ENCODE peak calls at places on chromosomes 1 and 21, in ten cellular contexts. X is ovary, R is left lung, O is testis, A is Caco-2, B is A549, D is PC-3, V is SK-N-SH, N is colonic mucosa, I is upper lobe of right lung. Q is an unnamed sample. For H3K4me1, the result is how much of the 10 kb centered on the place peaks cover.

GRCh38 chr1:166351676-166352075 is 184.9 kb upstream of the FAM78B start:
- DNase-seq in X (no peak), R (no peak), O (no peak), A (no peak), B (no peak), D (no peak), V (no peak), N (no peak), I (no peak), Q (no peak)

GRCh38 chr1:91724231-91724630 is 161.7 kb downstream of the TGFBR3 start:
- DNase-seq in X (no peak), R (no peak), O (no peak), A (no peak), B (no peak), D (no peak), V (no peak), N (no peak), I (no peak), Q (no peak)

GRCh38 chr1:11528636-11529121 is 49.7 kb downstream of the DISP3 start:
- DNase-seq in X (no peak), R (no peak), O (no peak), A (no peak), B (no peak), D (no peak), V (no peak), N (no peak), I (peak), Q (no peak)

GRCh38 chr1:119467219-119467618 is 39.8 kb upstream of the HSD3B1 start:
- DNase-seq in X (no peak), R (no peak), O (no peak), A (no peak), B (no peak), D (no peak), V (no peak), N (no peak), I (no peak), Q (no peak)

GRCh38 chr1:177983824-177984528 is 14.1 kb upstream of the SEC16B start:
- DNase-seq in X (peak), R (peak), O (peak), A (no peak), B (peak), D (peak), V (peak), N (peak), I (no peak), Q (peak)

GRCh38 chr1:227776277-227776676 is 39.2 kb upstream of the PRSS38 start:
- DNase-seq in X (peak), R (no peak), O (no peak), A (no peak), B (no peak), D (peak), V (no peak), N (no peak), I (peak), Q (peak)

GRCh38 chr1:68321084-68321685 is 88.9 kb upstream of the WLS start:
- DNase-seq in X (peak), R (peak), O (peak), A (peak), B (peak), D (peak), V (peak), N (peak), I (peak), Q (peak)

GRCh38 chr1:199667079-199667478 is 360.4 kb upstream of the NR5A2 start:
- DNase-seq in X (no peak), R (peak), O (no peak), A (no peak), B (no peak), D (no peak), V (no peak), N (no peak), I (peak), Q (no peak)

GRCh38 chr1:213051881-213052202 is 801 bp downstream of the RPS6KC1 start:
- DNase-seq in X (no peak), R (no peak), O (no peak), A (no peak), B (no peak), D (no peak), V (no peak), N (no peak), I (no peak), Q (no peak)

GRCh38 chr1:209704584-209704983 is at the start of gene HSD11B1:
- DNase-seq in X (peak), R (peak), O (peak), A (no peak), B (no peak), D (no peak), V (no peak), N (peak), I (peak), Q (peak)

GRCh38 chr1:232334811-232335210 is 295.1 kb downstream of the SIPA1L2 start:
- DNase-seq in X (no peak), R (no peak), O (no peak), A (no peak), B (no peak), D (peak), V (no peak), N (no peak), I (no peak), Q (no peak)

GRCh38 chr1:241610056-241610815 is 29.9 kb downstream of the CHML start:
- DNase-seq in X (no peak), R (no peak), O (peak), A (no peak), B (peak), D (peak), V (peak), N (peak), I (no peak), Q (no peak)

GRCh38 chr21:40840441-40840840 is 6.5 kb downstream of the DSCAM start:
- DNase-seq in X (no peak), R (no peak), O (no peak), A (no peak), B (no peak), D (no peak), V (no peak), N (no peak), I (no peak), Q (no peak)

GRCh38 chr1:175824079-175824478 is 80.7 kb upstream of the TNR start:
- DNase-seq in X (no peak), R (no peak), O (peak), A (no peak), B (peak), D (peak), V (no peak), N (no peak), I (no peak), Q (no peak)

GRCh38 chr1:46556822-46557221 is 5.4 kb upstream of the KNCN start:
- DNase-seq in X (no peak), R (no peak), O (no peak), A (no peak), B (peak), D (peak), V (no peak), N (no peak), I (peak), Q (no peak)

GRCh38 chr1:10973552-10973951 is 38.9 kb upstream of the TARDBP start:
- DNase-seq in X (peak), R (no peak), O (peak), A (no peak), B (no peak), D (no peak), V (no peak), N (no peak), I (no peak), Q (no peak)

GRCh38 chr1:9439074-9439761 is 100.0 kb upstream of the SLC25A33 start:
- DNase-seq in X (no peak), R (no peak), O (no peak), A (no peak), B (peak), D (no peak), V (no peak), N (peak), I (no peak), Q (no peak)

GRCh38 chr1:200660719-200661118 is 9.0 kb downstream of the DDX59 start:
- DNase-seq in X (peak), R (no peak), O (no peak), A (no peak), B (no peak), D (no peak), V (no peak), N (no peak), I (no peak), Q (peak)

GRCh38 chr21:33478858-33479678 is 706 bp downstream of the TMEM50B start:
- DNase-seq in X (peak), R (peak), O (peak), A (peak), B (peak), D (peak), V (peak), N (peak), I (peak), Q (peak)

GRCh38 chr1:209590405-209590804 is 6.9 kb downstream of the CAMK1G start:
- DNase-seq in X (peak), R (no peak), O (peak), A (no peak), B (peak), D (no peak), V (peak), N (no peak), I (no peak), Q (no peak)

GRCh38 chr1:152745289-152745704 is 12.5 kb upstream of the KPRP start:
- DNase-seq in X (no peak), R (no peak), O (no peak), A (no peak), B (peak), D (peak), V (no peak), N (no peak), I (no peak), Q (no peak)

GRCh38 chr1:54297596-54298283 is 97.8 kb downstream of the MRPL37 start:
- DNase-seq in X (no peak), R (no peak), O (peak), A (no peak), B (no peak), D (no peak), V (peak), N (peak), I (no peak), Q (no peak)

GRCh38 chr1:113388621-113389355 is 1.5 kb upstream of the MAGI3 start:
- DNase-seq in X (no peak), R (no peak), O (no peak), A (peak), B (peak), D (peak), V (peak), N (peak), I (no peak), Q (no peak)

GRCh38 chr21:38668067-38668466 is 137.7 kb upstream of the ETS2 start:
- DNase-seq in X (no peak), R (no peak), O (no peak), A (no peak), B (no peak), D (no peak), V (no peak), N (no peak), I (no peak), Q (no peak)

GRCh38 chr1:205599667-205600042 is 32.2 kb downstream of the ELK4 start:
- DNase-seq in X (no peak), R (no peak), O (no peak), A (no peak), B (no peak), D (no peak), V (no peak), N (no peak), I (no peak), Q (no peak)

GRCh38 chr21:45029298-45029967 is 44.9 kb upstream of the ADARB1 start:
- DNase-seq in X (no peak), R (no peak), O (no peak), A (no peak), B (no peak), D (no peak), V (peak), N (no peak), I (no peak), Q (peak)

GRCh38 chr1:235450886-235451457 is 53.3 kb downstream of the B3GALNT2 start:
- DNase-seq in X (no peak), R (no peak), O (no peak), A (no peak), B (no peak), D (no peak), V (no peak), N (no peak), I (no peak), Q (no peak)

GRCh38 chr1:33974147-33974546 is 110.3 kb downstream of the HMGB4 start:
- DNase-seq in X (no peak), R (no peak), O (peak), A (no peak), B (no peak), D (no peak), V (no peak), N (no peak), I (no peak), Q (peak)

GRCh38 chr1:159924791-159925712 is at the start of gene TAGLN2:
- DNase-seq in X (peak), R (peak), O (peak), A (peak), B (peak), D (peak), V (peak), N (peak), I (peak), Q (peak)

GRCh38 chr1:111227434-111227833 is at the start of gene CHI3L2:
- DNase-seq in X (no peak), R (no peak), O (no peak), A (no peak), B (no peak), D (no peak), V (no peak), N (no peak), I (no peak), Q (peak)

GRCh38 chr1:109466100-109466439 is 276 bp upstream of the SYPL2 start:
- DNase-seq in X (no peak), R (no peak), O (no peak), A (no peak), B (no peak), D (no peak), V (no peak), N (no peak), I (no peak), Q (no peak)

GRCh38 chr1:246622035-246622652 is 55.9 kb downstream of the CNST start:
- DNase-seq in X (no peak), R (no peak), O (no peak), A (no peak), B (no peak), D (no peak), V (peak), N (peak), I (no peak), Q (no peak)

GRCh38 chr1:156704930-156705320 is 458 bp downstream of the CRABP2 start:
- DNase-seq in X (peak), R (peak), O (no peak), A (no peak), B (peak), D (peak), V (no peak), N (peak), I (no peak), Q (peak)

GRCh38 chr1:69201716-69202115 is 366.0 kb upstream of the LRRC7 start:
- DNase-seq in X (no peak), R (no peak), O (no peak), A (no peak), B (no peak), D (no peak), V (no peak), N (no peak), I (no peak), Q (no peak)

GRCh38 chr1:87902830-87903614 is 574.3 kb downstream of the LMO4 start:
- DNase-seq in X (no peak), R (peak), O (no peak), A (peak), B (peak), D (peak), V (no peak), N (peak), I (no peak), Q (no peak)

GRCh38 chr1:234260578-234260977 is 112.7 kb upstream of the COA6 start:
- DNase-seq in X (no peak), R (no peak), O (no peak), A (no peak), B (no peak), D (peak), V (no peak), N (no peak), I (no peak), Q (no peak)

GRCh38 chr1:245894843-245895242 is 612.2 kb downstream of the SMYD3 start:
- DNase-seq in X (no peak), R (no peak), O (peak), A (no peak), B (no peak), D (no peak), V (no peak), N (peak), I (no peak), Q (no peak)

GRCh38 chr1:22889213-22889827 is 83.3 kb downstream of the LACTBL1 start:
- DNase-seq in X (no peak), R (no peak), O (peak), A (no peak), B (peak), D (peak), V (peak), N (no peak), I (no peak), Q (no peak)

GRCh38 chr21:9759972-9760371 is 761.4 kb upstream of the TPTE start:
- DNase-seq in X (no peak), R (no peak), O (peak), A (no peak), B (no peak), D (no peak), V (no peak), N (no peak), I (no peak), Q (no peak)

GRCh38 chr1:117633068-117633345 is 27.2 kb downstream of the TENT5C start:
- DNase-seq in X (no peak), R (no peak), O (no peak), A (no peak), B (no peak), D (no peak), V (no peak), N (no peak), I (no peak), Q (no peak)

GRCh38 chr1:117631361-117631760 is 25.5 kb downstream of the TENT5C start:
- DNase-seq in X (no peak), R (no peak), O (no peak), A (no peak), B (no peak), D (peak), V (no peak), N (no peak), I (no peak), Q (no peak)

GRCh38 chr1:117630423-117630998 is 24.7 kb downstream of the TENT5C start:
- DNase-seq in X (no peak), R (peak), O (no peak), A (no peak), B (no peak), D (peak), V (no peak), N (no peak), I (peak), Q (no peak)

GRCh38 chr1:117632269-117633067 is 26.6 kb downstream of the TENT5C start:
- DNase-seq in X (no peak), R (peak), O (no peak), A (no peak), B (no peak), D (peak), V (no peak), N (no peak), I (no peak), Q (no peak)

DNA sequence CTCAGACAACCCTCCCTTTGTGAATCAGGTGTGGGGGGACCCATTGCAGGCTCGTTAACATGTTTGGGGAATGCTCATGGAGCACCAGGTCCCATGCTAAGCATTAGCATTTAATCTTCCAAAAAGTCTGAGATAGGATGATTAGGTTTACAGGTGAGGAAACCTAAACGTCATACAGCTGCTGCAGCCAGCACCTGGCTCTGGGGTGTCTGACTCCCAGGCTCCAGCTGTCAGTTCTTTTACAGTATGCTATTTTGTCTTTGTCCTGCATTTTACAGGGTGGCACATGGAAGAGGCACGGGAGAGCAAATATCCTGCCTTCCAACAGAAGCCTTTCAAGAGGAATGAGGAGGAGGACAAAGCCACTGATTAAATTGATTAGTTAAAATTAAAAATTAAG is 25.9 kb downstream of the TENT5C start:
- DNase-seq in X (no peak), R (no peak), O (no peak), A (no peak), B (no peak), D (no peak), V (no peak), N (no peak), I (no peak), Q (no peak)
- H3K4me1 ChIP-seq in X (under half), R (under half), O (under half), A (under half), B (under half), D (half or more), V (under half), N (under half), I (under half), Q (under half)

DNA sequence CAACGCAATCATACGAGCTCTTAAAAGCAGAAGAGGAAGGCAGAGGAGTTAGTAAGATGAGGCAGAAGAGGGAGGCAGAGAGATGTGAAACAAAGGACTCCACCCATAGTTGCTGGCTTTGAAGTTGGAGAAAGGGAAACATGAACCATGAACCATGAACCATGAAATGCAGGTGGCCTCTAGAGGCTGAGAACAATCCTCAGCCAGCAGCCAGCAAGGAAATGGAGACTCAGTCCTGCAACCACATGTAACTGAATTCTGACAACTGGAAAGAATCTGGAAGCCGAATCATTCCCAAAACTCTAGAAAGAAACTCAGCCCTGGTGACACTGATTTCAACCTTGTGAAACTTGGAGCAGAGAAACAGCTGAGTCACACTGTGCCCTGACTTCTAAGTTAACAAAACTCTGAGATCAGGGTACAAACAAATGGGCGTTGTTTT is 10.1 kb downstream of the DIPK1A start:
- DNase-seq in X (no peak), R (no peak), O (no peak), A (no peak), B (peak), D (peak), V (no peak), N (peak), I (no peak), Q (no peak)
- TF ChIP-seq CTCF in X (no peak), R (no peak), O (no peak), A (no peak), B (no peak), D (no peak), V (no peak), N (no peak), I (no peak), Q (no peak)

GRCh38 chr1:21385022-21385421 is 54.9 kb upstream of the NBPF3 start:
- DNase-seq in X (no peak), R (no peak), O (no peak), A (no peak), B (no peak), D (no peak), V (no peak), N (no peak), I (no peak), Q (no peak)
- H3K4me3 ChIP-seq in X (no peak), R (no peak), O (no peak), A (no peak), B (no peak), D (no peak), V (no peak), N (no peak), I (no peak), Q (no peak)

GRCh38 chr1:223729906-223730305 is 17.6 kb downstream of the CAPN2 start:
- DNase-seq in X (no peak), R (no peak), O (no peak), A (no peak), B (no peak), D (no peak), V (no peak), N (no peak), I (no peak), Q (no peak)

GRCh38 chr1:223731076-223731770 is 18.9 kb downstream of the CAPN2 start:
- DNase-seq in X (peak), R (peak), O (peak), A (no peak), B (no peak), D (peak), V (no peak), N (peak), I (peak), Q (peak)

GRCh38 chr1:223730471-223730870 is 18.1 kb downstream of the CAPN2 start:
- DNase-seq in X (no peak), R (no peak), O (no peak), A (no peak), B (no peak), D (peak), V (no peak), N (no peak), I (no peak), Q (no peak)

GRCh38 chr1:223733898-223734852 is 21.8 kb downstream of the CAPN2 start:
- DNase-seq in X (no peak), R (peak), O (peak), A (no peak), B (no peak), D (no peak), V (no peak), N (no peak), I (peak), Q (no peak)

GRCh38 chr1:223732993-223733798 is 20.9 kb downstream of the CAPN2 start:
- DNase-seq in X (no peak), R (no peak), O (no peak), A (no peak), B (no peak), D (peak), V (no peak), N (no peak), I (no peak), Q (no peak)
- H3K4me1 ChIP-seq in X (under half), R (half or more), O (half or more), A (under half), B (half or more), D (half or more), V (under half), N (under half), I (half or more), Q (half or more)